ENCODE peak calls at places on chromosomes 16 and 17, in five cellular contexts. One of them, this sample, is unnamed. For H3K4me1, the result is how much of the 10 kb centered on the place peaks cover.

GRCh38 chr17:1588781-1589585 is 26.4 kb upstream of the PITPNA start:
- DNase-seq in PC-9: no peak
- DNase-seq in sigmoid colon: no peak
- DNase-seq in uterus: no peak
- DNase-seq in pancreas: no peak
- DNase-seq in this sample: peak

GRCh38 chr16:3115561-3115960 is 3.2 kb downstream of the ZNF205 start:
- DNase-seq in PC-9: no peak
- DNase-seq in sigmoid colon: no peak
- DNase-seq in uterus: no peak
- DNase-seq in pancreas: no peak
- DNase-seq in this sample: no peak

GRCh38 chr17:58136669-58137279 is 11.4 kb upstream of the OR4D1 start:
- DNase-seq in pancreas: no peak
- DNase-seq in PC-9: no peak
- DNase-seq in sigmoid colon: no peak
- DNase-seq in uterus: no peak
- DNase-seq in this sample: no peak

GRCh38 chr16:87035053-87035452 is 282.1 kb downstream of the C16orf95 start:
- DNase-seq in uterus: no peak
- DNase-seq in sigmoid colon: no peak
- DNase-seq in pancreas: no peak
- DNase-seq in PC-9: no peak
- DNase-seq in this sample: no peak

GRCh38 chr17:82374626-82375331 is 3.2 kb downstream of the UTS2R start:
- DNase-seq in pancreas: peak
- DNase-seq in uterus: no peak
- DNase-seq in sigmoid colon: no peak
- DNase-seq in PC-9: no peak
- DNase-seq in this sample: peak

GRCh38 chr16:66509576-66509975 is 40.3 kb downstream of the TK2 start:
- DNase-seq in sigmoid colon: peak
- DNase-seq in pancreas: no peak
- DNase-seq in PC-9: no peak
- DNase-seq in uterus: peak
- DNase-seq in this sample: peak

GRCh38 chr16:84062734-84063640 is 20.4 kb upstream of the SLC38A8 start:
- DNase-seq in PC-9: peak
- DNase-seq in uterus: peak
- DNase-seq in sigmoid colon: peak
- DNase-seq in pancreas: peak
- DNase-seq in this sample: peak

GRCh38 chr16:73546351-73546845 is 498.5 kb upstream of the ZFHX3 start:
- DNase-seq in sigmoid colon: no peak
- DNase-seq in uterus: no peak
- DNase-seq in pancreas: no peak
- DNase-seq in PC-9: no peak
- DNase-seq in this sample: no peak

GRCh38 chr17:55453836-55454557 is 32.4 kb upstream of the MMD start:
- DNase-seq in sigmoid colon: no peak
- DNase-seq in pancreas: no peak
- DNase-seq in PC-9: no peak
- DNase-seq in uterus: no peak
- DNase-seq in this sample: no peak
- H3K4me1 ChIP-seq in sigmoid colon: under half
- H3K4me1 ChIP-seq in pancreas: under half
- H3K4me1 ChIP-seq in PC-9: half or more
- H3K4me1 ChIP-seq in uterus: under half
- H3K4me1 ChIP-seq in this sample: under half

GRCh38 chr17:44630703-44631102 is 25.6 kb upstream of the MEIOC start:
- DNase-seq in sigmoid colon: no peak
- DNase-seq in uterus: no peak
- DNase-seq in pancreas: no peak
- DNase-seq in PC-9: no peak
- DNase-seq in this sample: no peak
- TF ChIP-seq CTCF in sigmoid colon: no peak
- TF ChIP-seq CTCF in uterus: no peak
- TF ChIP-seq CTCF in pancreas: no peak
- TF ChIP-seq CTCF in PC-9: no peak
- TF ChIP-seq CTCF in this sample: no peak

DNA sequence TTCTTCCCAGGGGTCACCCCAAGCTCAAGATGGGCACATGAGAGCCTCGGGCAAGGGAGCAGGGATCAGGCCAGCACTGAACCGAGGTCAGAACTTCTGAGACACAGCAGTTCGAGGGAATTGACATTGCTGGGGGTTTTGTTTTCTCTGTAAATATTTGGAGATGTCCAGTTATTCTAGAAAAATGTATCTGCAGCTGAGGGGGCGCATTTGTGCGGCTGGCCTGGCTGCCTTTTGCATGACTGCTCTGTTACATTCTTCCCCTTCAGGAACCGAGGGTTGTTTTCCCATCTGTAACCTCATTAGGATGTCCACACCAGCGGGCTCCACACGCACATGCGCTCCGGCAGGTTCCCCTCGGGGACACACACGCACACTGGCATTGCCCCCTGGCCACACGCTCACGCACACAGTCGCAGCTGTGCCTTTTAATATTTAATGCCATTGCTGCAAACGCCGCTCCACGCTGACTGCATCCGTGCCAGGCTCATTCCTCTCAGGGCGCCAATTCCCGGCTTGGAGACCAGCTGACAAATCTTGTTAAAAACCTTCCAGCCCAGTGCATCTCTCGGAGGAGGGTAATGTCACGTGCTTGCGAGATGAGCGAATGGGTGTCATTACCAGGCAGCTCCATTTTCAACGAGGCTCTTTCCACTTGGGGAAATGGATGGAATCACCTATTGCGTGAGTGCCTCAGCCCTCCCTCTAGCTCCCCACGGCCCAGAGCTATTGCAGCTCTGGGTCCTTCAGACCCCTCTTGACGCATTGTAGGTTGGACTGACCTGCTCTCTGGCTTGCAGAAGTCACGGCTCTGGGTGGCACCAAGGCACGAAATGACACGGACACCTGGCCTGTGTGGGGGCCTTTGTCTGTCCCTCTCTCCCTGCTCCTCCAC is 13.2 kb downstream of the CCR7 start:
- DNase-seq in uterus: peak
- DNase-seq in pancreas: peak
- DNase-seq in sigmoid colon: peak
- DNase-seq in PC-9: no peak
- DNase-seq in this sample: no peak
- H3K4me1 ChIP-seq in uterus: under half
- H3K4me1 ChIP-seq in pancreas: under half
- H3K4me1 ChIP-seq in sigmoid colon: under half
- H3K4me1 ChIP-seq in PC-9: half or more
- H3K4me1 ChIP-seq in this sample: under half

GRCh38 chr17:43755389-43755875 is 3.2 kb downstream of the SOST start:
- DNase-seq in pancreas: peak
- DNase-seq in PC-9: no peak
- DNase-seq in sigmoid colon: peak
- DNase-seq in uterus: no peak
- DNase-seq in this sample: peak
- TF ChIP-seq CTCF in pancreas: no peak
- TF ChIP-seq CTCF in PC-9: no peak
- TF ChIP-seq CTCF in sigmoid colon: no peak
- TF ChIP-seq CTCF in uterus: no peak
- TF ChIP-seq CTCF in this sample: no peak

DNA sequence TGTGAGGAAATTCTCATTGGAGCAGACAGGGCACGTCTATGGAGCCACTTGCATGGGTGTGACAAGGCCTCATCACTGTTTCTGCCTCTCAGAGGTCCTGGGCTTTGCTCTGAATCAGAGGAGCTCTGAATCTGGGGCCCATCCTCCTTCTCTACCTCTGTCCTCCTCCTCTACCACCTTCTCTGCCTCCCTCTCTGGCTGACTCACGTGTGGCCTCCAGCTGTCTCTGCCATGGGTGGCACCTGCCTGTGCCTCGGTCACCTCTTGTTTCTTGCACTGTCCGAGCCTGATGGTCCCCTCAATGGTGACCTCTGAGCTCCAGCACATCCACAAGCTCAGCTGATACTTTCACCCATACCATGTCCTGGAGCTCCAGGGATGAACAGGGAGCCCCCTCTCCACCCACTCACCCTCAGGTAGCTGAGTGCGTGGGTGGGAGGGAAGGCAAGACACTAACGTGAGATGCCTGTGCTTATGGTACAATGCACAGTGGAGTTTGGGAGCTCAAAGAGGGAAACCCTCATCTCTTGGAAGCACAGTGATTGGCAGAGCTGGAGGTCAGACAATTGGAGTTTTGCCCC is 116.4 kb upstream of the CRHR1 start:
- DNase-seq in sigmoid colon: no peak
- DNase-seq in uterus: no peak
- DNase-seq in pancreas: no peak
- DNase-seq in PC-9: no peak
- DNase-seq in this sample: no peak
- H3K4me1 ChIP-seq in sigmoid colon: under half
- H3K4me1 ChIP-seq in uterus: under half
- H3K4me1 ChIP-seq in pancreas: under half
- H3K4me1 ChIP-seq in PC-9: under half
- H3K4me1 ChIP-seq in this sample: under half

DNA sequence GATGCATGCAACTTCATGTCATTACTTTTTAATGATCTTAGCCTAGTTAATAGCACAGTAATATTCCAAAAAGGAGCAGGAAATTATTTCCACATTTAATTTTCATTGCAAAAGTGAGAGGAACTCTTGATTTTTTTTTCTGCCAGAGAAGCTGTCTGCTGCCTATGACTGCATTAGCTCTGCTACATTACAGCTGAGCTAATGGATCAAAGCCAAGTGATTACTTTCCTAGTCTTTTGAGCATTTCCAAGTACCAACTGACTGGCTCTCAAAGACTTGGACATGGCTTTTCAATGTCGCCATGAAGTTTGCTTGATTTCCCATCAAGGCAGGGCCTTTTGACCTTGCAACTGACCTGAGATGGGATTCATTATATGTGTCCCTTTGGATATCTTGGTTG is 356.6 kb upstream of the XYLT1 start:
- DNase-seq in PC-9: no peak
- DNase-seq in pancreas: no peak
- DNase-seq in uterus: no peak
- DNase-seq in sigmoid colon: no peak
- DNase-seq in this sample: no peak
- TF ChIP-seq CTCF in PC-9: no peak
- TF ChIP-seq CTCF in pancreas: no peak
- TF ChIP-seq CTCF in uterus: no peak
- TF ChIP-seq CTCF in sigmoid colon: no peak
- TF ChIP-seq CTCF in this sample: no peak